ENCODE peak calls at places on chromosome 21, in nine cellular contexts. Y is ovary, K is heart left ventricle, M is Peyer's patch, A is esophagus muscularis mucosa, S is HCT116, J is tibial nerve, B is prostate gland, O is adrenal gland. E is an unnamed sample.

GRCh38 chr21:34908424-34909055 is 140.6 kb downstream of the RUNX1 start:
- DNase-seq in M (no peak), B (no peak), A (no peak), J (peak; percentile 39), K (no peak), Y (no peak), S (no peak), O (peak; percentile 56), E (no peak)

GRCh38 chr21:26147535-26147934 is 23.0 kb downstream of the APP start:
- DNase-seq in S (no peak), M (no peak), K (no peak), B (no peak), O (no peak), J (no peak), Y (no peak), A (no peak), E (no peak)

GRCh38 chr21:35674272-35674671 is 386.1 kb downstream of the SETD4 start:
- DNase-seq in O (no peak), B (no peak), K (no peak), S (no peak), M (no peak), J (no peak), Y (no peak), A (no peak), E (no peak)

GRCh38 chr21:42245348-42246185 is 26.6 kb downstream of the ABCG1 start:
- DNase-seq in O (peak; percentile 81), J (no peak), A (no peak), K (no peak), S (no peak), Y (no peak), B (no peak), M (no peak), E (no peak)

GRCh38 chr21:36584980-36585940 is 105.3 kb upstream of the CLDN14 start:
- DNase-seq in J (no peak), A (no peak), K (no peak), Y (no peak), B (peak; percentile 21), M (no peak), O (no peak), S (no peak), E (no peak)

GRCh38 chr21:35737899-35738341 is 322.4 kb downstream of the SETD4 start:
- DNase-seq in O (peak; percentile 52), K (peak; percentile 52), A (no peak), M (no peak), J (peak; percentile 56), B (no peak), S (no peak), Y (no peak), E (no peak)

GRCh38 chr21:21688877-21689276 is 690.7 kb downstream of the NCAM2 start:
- DNase-seq in K (no peak), M (no peak), Y (no peak), B (no peak), A (no peak), S (no peak), J (no peak), O (peak; percentile 56), E (no peak)

GRCh38 chr21:17612023-17612564 is 607 bp downstream of the BTG3 start:
- DNase-seq in K (peak; percentile 34), B (peak; percentile 25), S (no peak), O (peak; percentile 62), M (peak; percentile 62), Y (peak; percentile 66), A (no peak), J (peak; percentile 23), E (peak; percentile 27)

GRCh38 chr21:44919913-44920693 is 596 bp downstream of the ITGB2 start:
- DNase-seq in M (no peak), B (no peak), O (no peak), Y (no peak), A (no peak), S (no peak), J (no peak), K (peak; percentile 22), E (no peak)
- H3K4me3 ChIP-seq in M (peak overlapping the region; percentile 42), B (no peak overlapping the region), O (no peak overlapping the region), Y (no peak overlapping the region), A (peak overlapping the region; percentile 37), S (no peak overlapping the region), J (peak overlapping the region; percentile 38), K (peak overlapping the region; percentile 76), E (peak overlapping the region; percentile 52)

DNA sequence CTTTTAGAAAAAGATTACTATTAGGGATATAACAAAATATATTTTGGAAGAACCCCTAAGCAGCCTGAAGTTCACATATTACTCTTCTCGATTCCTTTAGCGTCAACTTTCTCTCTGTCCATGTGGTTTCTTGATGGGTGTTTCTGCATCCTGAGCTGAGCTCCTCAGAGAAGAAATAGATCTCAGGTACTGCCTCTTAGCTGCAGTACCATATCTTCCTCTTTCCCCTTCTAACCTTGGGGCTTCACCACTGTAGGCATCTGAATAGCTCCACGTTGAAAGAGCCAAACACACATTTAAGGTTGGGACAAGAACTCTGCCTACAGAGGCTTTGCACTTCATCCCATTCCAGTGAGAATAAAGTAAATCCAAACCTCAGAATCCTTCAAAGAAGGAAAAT is 59.2 kb downstream of the SAMSN1 start:
- DNase-seq in A (no peak), B (no peak), K (no peak), S (no peak), O (no peak), J (no peak), M (no peak), Y (no peak), E (no peak)
- TF ChIP-seq POLR2A in A (no peak), B (no peak), K (no peak), S (no peak), O (no peak), J (no peak), M (no peak), Y (no peak), E (no peak)

GRCh38 chr21:20306836-20307235 is 691.4 kb upstream of the NCAM2 start:
- DNase-seq in Y (no peak), M (no peak), K (no peak), A (no peak), B (no peak), J (no peak), O (no peak), S (no peak), E (no peak)

GRCh38 chr21:20302084-20302483 is 696.1 kb upstream of the NCAM2 start:
- DNase-seq in O (no peak), K (no peak), S (no peak), B (no peak), J (no peak), Y (no peak), A (no peak), M (no peak), E (no peak)

GRCh38 chr21:20301395-20301794 is 696.8 kb upstream of the NCAM2 start:
- DNase-seq in A (no peak), Y (no peak), J (no peak), S (no peak), M (no peak), K (no peak), B (no peak), O (no peak), E (no peak)
- H3K9me3 ChIP-seq in A (no peaks in the 10 kb centered on the region), Y (no peaks in the 10 kb centered on the region), J (no peaks in the 10 kb centered on the region), S (peaks cover 24% of the 10 kb centered on the region), M (no peaks in the 10 kb centered on the region), K (no peaks in the 10 kb centered on the region), B (no peaks in the 10 kb centered on the region), O (no peaks in the 10 kb centered on the region), E (no peaks in the 10 kb centered on the region)

GRCh38 chr21:43726686-43727570 is 8.0 kb downstream of the PDXK start:
- DNase-seq in J (no peak), Y (no peak), S (no peak), A (no peak), B (no peak), O (peak; percentile 84), K (peak; percentile 68), M (no peak), E (peak; percentile 65)

GRCh38 chr21:43731891-43732711 is 13.2 kb downstream of the PDXK start:
- DNase-seq in M (no peak), S (no peak), B (no peak), A (no peak), J (peak; percentile 50), O (no peak), K (no peak), Y (peak; percentile 40), E (no peak)

GRCh38 chr21:43731476-43731875 is 12.5 kb downstream of the PDXK start:
- DNase-seq in K (no peak), O (no peak), M (peak; percentile 83), J (no peak), B (no peak), Y (no peak), A (no peak), S (no peak), E (no peak)

GRCh38 chr21:43723648-43724047 is 4.7 kb downstream of the PDXK start:
- DNase-seq in O (no peak), S (no peak), M (no peak), A (no peak), B (no peak), K (no peak), J (no peak), Y (no peak), E (no peak)

DNA sequence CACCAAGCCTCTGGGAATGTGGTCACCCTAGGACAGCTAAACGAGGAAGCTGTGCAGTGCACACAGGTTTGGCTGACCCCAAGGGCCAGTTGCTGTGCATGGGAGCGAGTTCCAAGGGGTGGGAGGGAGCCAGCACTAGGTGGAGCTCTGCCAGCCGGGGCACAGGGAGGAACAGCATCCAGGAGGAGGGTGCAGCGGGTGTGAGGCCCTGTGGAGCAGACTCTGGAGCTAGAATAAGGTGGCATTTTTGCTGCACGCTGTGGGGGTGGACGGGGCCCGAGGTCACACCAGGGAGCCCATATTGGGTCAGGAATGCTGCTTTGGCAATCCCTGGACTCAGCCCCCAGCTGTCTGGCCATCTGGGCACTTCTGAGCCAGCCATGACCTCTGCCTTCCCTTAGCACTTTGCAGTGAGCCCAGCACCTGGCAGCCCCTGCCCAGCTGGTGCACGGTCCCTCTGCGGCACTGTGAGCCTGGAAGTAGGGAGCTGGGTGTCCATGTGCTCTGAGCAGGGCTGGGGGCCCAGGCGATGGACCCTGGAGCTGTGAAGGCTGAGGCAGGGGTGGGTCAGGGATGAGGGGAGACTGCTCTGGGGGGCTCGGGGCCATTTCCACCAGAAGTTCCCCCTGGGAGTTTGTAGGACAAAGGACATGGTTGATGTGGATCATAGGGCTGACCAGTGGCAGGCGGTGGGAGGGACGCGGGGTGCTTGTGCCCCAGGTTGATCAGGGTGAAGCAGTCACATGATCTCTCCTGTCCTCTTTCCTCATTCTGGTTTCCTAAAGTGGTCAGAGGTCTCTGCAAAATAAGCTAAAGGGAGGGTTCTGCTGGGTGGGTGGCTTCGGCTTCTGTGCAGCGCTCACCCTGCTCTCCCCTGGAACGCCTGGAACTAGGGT is 8.9 kb downstream of the PDXK start:
- DNase-seq in M (no peak), A (no peak), Y (peak; percentile 66), B (no peak), S (no peak), O (peak; percentile 83), J (no peak), K (peak; percentile 66), E (no peak)
- H3K4me3 ChIP-seq in M (peak overlapping the region; percentile 57), A (peak overlapping the region; percentile 58), Y (peak overlapping the region; percentile 48), B (peak overlapping the region; percentile 32), S (peak overlapping the region; percentile 57), O (peak overlapping the region; percentile 41), J (peak overlapping the region; percentile 36), K (peak overlapping the region; percentile 62), E (peak overlapping the region; percentile 29)